ENCODE peak calls at places on chromosomes 16 and 17, in eight cellular contexts. F, A, C, J, N, W, R and O are unnamed samples.

GRCh38 chr17:17447264-17447663 is 29.5 kb upstream of the MED9 start:
- DNase-seq in F (no peak), A (no peak), C (no peak), J (no peak), N (no peak), W (no peak), R (no peak), O (no peak)

GRCh38 chr16:85553436-85554113 is 59.5 kb upstream of the GSE1 start:
- DNase-seq in F (peak; percentile 61), A (no peak), C (no peak), J (no peak), N (no peak), W (peak; percentile 46), R (peak; percentile 74), O (peak; percentile 55)

GRCh38 chr17:28405632-28406477 is at the start of gene SLC46A1:
- DNase-seq in F (peak; percentile 81), A (no peak), C (peak; percentile 74), J (no peak), N (peak; percentile 42), W (no peak), R (peak; percentile 72), O (peak; percentile 82)

GRCh38 chr16:68311316-68311620 is 449 bp downstream of the PRMT7 start:
- DNase-seq in F (peak; percentile 66), A (no peak), C (no peak), J (no peak), N (no peak), W (no peak), R (no peak), O (peak; percentile 69)

GRCh38 chr16:534856-535445 is 7.4 kb downstream of the CAPN15 start:
- DNase-seq in F (no peak), A (no peak), C (no peak), J (no peak), N (no peak), W (no peak), R (no peak), O (no peak)

GRCh38 chr17:66509913-66510312 is 207.5 kb downstream of the PRKCA start:
- DNase-seq in F (no peak), A (no peak), C (no peak), J (no peak), N (no peak), W (no peak), R (no peak), O (no peak)

GRCh38 chr16:68599586-68599985 is 45.5 kb upstream of the CDH3 start:
- DNase-seq in F (no peak), A (no peak), C (no peak), J (no peak), N (no peak), W (no peak), R (no peak), O (no peak)

GRCh38 chr16:75252049-75252864 is 833 bp upstream of the BCAR1 start:
- DNase-seq in F (no peak), A (no peak), C (no peak), J (no peak), N (no peak), W (no peak), R (peak; percentile 14), O (no peak)

GRCh38 chr16:27111486-27111885 is 44.8 kb downstream of the C16orf82 start:
- DNase-seq in F (no peak), A (no peak), C (no peak), J (no peak), N (no peak), W (no peak), R (no peak), O (no peak)

GRCh38 chr17:81477173-81477572 is 35.4 kb downstream of the ACTG1 start:
- DNase-seq in F (no peak), A (no peak), C (no peak), J (no peak), N (no peak), W (no peak), R (no peak), O (no peak)

GRCh38 chr16:78242231-78242630 is 142.8 kb downstream of the WWOX start:
- DNase-seq in F (no peak), A (no peak), C (no peak), J (no peak), N (no peak), W (no peak), R (no peak), O (no peak)

GRCh38 chr17:43027091-43028032 is 2.3 kb downstream of the RND2 start:
- DNase-seq in F (no peak), A (no peak), C (no peak), J (no peak), N (no peak), W (no peak), R (no peak), O (no peak)

GRCh38 chr17:78360371-78361226 is 722 bp upstream of the SOCS3 start:
- DNase-seq in F (peak; percentile 99), A (peak; percentile 66), C (peak; percentile 94), J (no peak), N (peak; percentile 78), W (peak; percentile 73), R (peak; percentile 94), O (peak; percentile 97)

GRCh38 chr16:72124148-72124547 is 30.5 kb downstream of the DHX38 start:
- DNase-seq in F (no peak), A (no peak), C (no peak), J (no peak), N (no peak), W (no peak), R (no peak), O (no peak)

GRCh38 chr16:27650073-27650701 is 100.2 kb downstream of the KATNIP start:
- DNase-seq in F (no peak), A (no peak), C (no peak), J (no peak), N (no peak), W (no peak), R (no peak), O (no peak)

GRCh38 chr16:81846105-81846504 is 67.0 kb downstream of the PLCG2 start:
- DNase-seq in F (no peak), A (no peak), C (no peak), J (no peak), N (no peak), W (no peak), R (no peak), O (no peak)

GRCh38 chr16:56628486-56629035 is 3.0 kb downstream of the MT1E start:
- DNase-seq in F (no peak), A (no peak), C (no peak), J (no peak), N (no peak), W (no peak), R (peak; percentile 37), O (no peak)

GRCh38 chr16:65068151-65068740 is 53.6 kb downstream of the CDH11 start:
- DNase-seq in F (no peak), A (no peak), C (no peak), J (no peak), N (no peak), W (no peak), R (no peak), O (no peak)

GRCh38 chr16:81723098-81723723 is 55.9 kb upstream of the PLCG2 start:
- DNase-seq in F (peak; percentile 27), A (no peak), C (peak; percentile 86), J (peak; percentile 81), N (peak; percentile 51), W (peak; percentile 37), R (peak; percentile 53), O (peak; percentile 47)

GRCh38 chr16:1152123-1152638 is 725 bp upstream of the CACNA1H start:
- DNase-seq in F (peak; percentile 25), A (peak; percentile 30), C (no peak), J (no peak), N (no peak), W (no peak), R (no peak), O (peak; percentile 47)

GRCh38 chr17:66483946-66484345 is 181.5 kb downstream of the PRKCA start:
- DNase-seq in F (no peak), A (no peak), C (no peak), J (no peak), N (no peak), W (no peak), R (no peak), O (no peak)

GRCh38 chr17:376936-377863 is 24.6 kb upstream of the RPH3AL start:
- DNase-seq in F (no peak), A (no peak), C (no peak), J (no peak), N (no peak), W (no peak), R (peak; percentile 93), O (no peak)

GRCh38 chr17:40483679-40484078 is 17.7 kb downstream of the TNS4 start:
- DNase-seq in F (no peak), A (no peak), C (no peak), J (no peak), N (no peak), W (no peak), R (no peak), O (no peak)

GRCh38 chr16:23836078-23836403 is 258 bp downstream of the PRKCB start:
- DNase-seq in F (peak; percentile 45), A (no peak), C (no peak), J (no peak), N (no peak), W (no peak), R (no peak), O (no peak)

GRCh38 chr16:79717324-79717848 is 116.8 kb upstream of the MAF start:
- DNase-seq in F (no peak), A (no peak), C (no peak), J (no peak), N (no peak), W (no peak), R (no peak), O (no peak)

GRCh38 chr17:77445908-77446535 is 305.3 kb downstream of the SEC14L1 start:
- DNase-seq in F (peak; percentile 66), A (peak; percentile 49), C (no peak), J (no peak), N (no peak), W (no peak), R (peak; percentile 50), O (peak; percentile 85)

GRCh38 chr17:27422601-27423000 is 33.6 kb upstream of the KSR1 start:
- DNase-seq in F (no peak), A (no peak), C (no peak), J (no peak), N (no peak), W (no peak), R (no peak), O (no peak)

GRCh38 chr17:48719642-48720262 is 2.6 kb downstream of the PRAC1 start:
- DNase-seq in F (no peak), A (no peak), C (no peak), J (no peak), N (no peak), W (no peak), R (no peak), O (no peak)

GRCh38 chr17:14010999-14011692 is 58.2 kb upstream of the COX10 start:
- DNase-seq in F (no peak), A (no peak), C (no peak), J (no peak), N (no peak), W (no peak), R (no peak), O (no peak)

GRCh38 chr16:22665803-22666202 is 148.2 kb upstream of the HS3ST2 start:
- DNase-seq in F (no peak), A (no peak), C (no peak), J (no peak), N (no peak), W (no peak), R (no peak), O (no peak)

GRCh38 chr16:3157229-3158013 is 22.6 kb downstream of the ZNF213 start:
- DNase-seq in F (peak; percentile 75), A (peak; percentile 53), C (no peak), J (peak; percentile 58), N (no peak), W (peak; percentile 80), R (peak; percentile 77), O (peak; percentile 75)

GRCh38 chr16:4376126-4376819 is 4.6 kb downstream of the VASN start:
- DNase-seq in F (no peak), A (no peak), C (no peak), J (peak; percentile 71), N (peak; percentile 44), W (no peak), R (peak; percentile 97), O (no peak)